ENCODE peak calls at places on chromosomes 16 and 17, in seven cellular contexts. F is H9, N is IMR-90, V is neuronal stem cell, D is mesenchymal stem cell, X is mesendoderm, P is H1. G is an unnamed sample.

GRCh38 chr17:15364615-15365014 is 23.2 kb upstream of the TEKT3 start:
- DNase-seq in F (no peak), X (no peak), D (no peak), V (no peak), N (no peak), P (no peak), G (peak; percentile 36)

GRCh38 chr16:84303516-84303915 is 8.8 kb downstream of the WFDC1 start:
- DNase-seq in X (no peak), N (no peak), D (no peak), P (no peak), F (no peak), V (no peak), G (no peak)

GRCh38 chr16:52492789-52493357 is 54.1 kb downstream of the TOX3 start:
- DNase-seq in V (no peak), D (no peak), P (no peak), X (no peak), F (no peak), N (no peak), G (no peak)

GRCh38 chr17:39229274-39229913 is 3.6 kb upstream of the STAC2 start:
- DNase-seq in D (peak; percentile 46), X (no peak), P (no peak), F (no peak), V (no peak), N (peak; percentile 37), G (no peak)

GRCh38 chr16:58290861-58291260 is 4.0 kb downstream of the PRSS54 start:
- DNase-seq in P (no peak), D (no peak), X (no peak), N (no peak), V (no peak), F (no peak), G (no peak)

GRCh38 chr16:81335669-81336068 is 20.9 kb downstream of the GAN start:
- DNase-seq in V (no peak), N (no peak), F (no peak), X (no peak), D (no peak), P (no peak), G (no peak)

GRCh38 chr16:63363738-63364137 is 1327.5 kb upstream of the CDH8 start:
- DNase-seq in N (no peak), F (no peak), D (no peak), P (no peak), X (no peak), V (no peak), G (no peak)

GRCh38 chr16:85963746-85964370 is 64.9 kb downstream of the IRF8 start:
- DNase-seq in P (no peak), N (no peak), X (no peak), V (no peak), D (peak; percentile 71), F (no peak), G (no peak)

GRCh38 chr17:697682-698081 is 17.0 kb downstream of the VPS53 start:
- DNase-seq in F (no peak), N (no peak), X (no peak), V (no peak), D (no peak), P (no peak), G (peak; percentile 95)

GRCh38 chr17:37493249-37494027 is 3.7 kb downstream of the DUSP14 start:
- DNase-seq in D (peak; percentile 73), X (no peak), V (no peak), P (no peak), F (no peak), N (peak; percentile 94), G (peak; percentile 95)

GRCh38 chr17:72970794-72971512 is 121.5 kb downstream of the SLC39A11 start:
- DNase-seq in N (peak; percentile 13), F (no peak), X (no peak), V (no peak), D (no peak), P (no peak), G (no peak)

GRCh38 chr17:8175795-8176196 is 384 bp downstream of the TMEM107 start:
- DNase-seq in N (no peak), P (no peak), F (no peak), D (no peak), X (no peak), V (peak; percentile 24), G (no peak)

GRCh38 chr16:28495795-28496749 is 1.6 kb downstream of the APOBR start:
- DNase-seq in P (no peak), N (no peak), V (no peak), F (no peak), D (no peak), X (no peak), G (peak; percentile 83)

GRCh38 chr17:49454050-49454449 is 39.4 kb upstream of the PHB1 start:
- DNase-seq in X (peak; percentile 59), N (peak; percentile 29), P (no peak), D (no peak), V (peak; percentile 44), F (no peak), G (no peak)

GRCh38 chr16:11140466-11140865 is 115.5 kb downstream of the SOCS1 start:
- DNase-seq in V (no peak), P (no peak), N (no peak), F (peak; percentile 32), X (no peak), D (no peak), G (no peak)

GRCh38 chr17:11330871-11331270 is 89.9 kb downstream of the SHISA6 start:
- DNase-seq in F (peak; percentile 87), V (peak; percentile 14), X (peak; percentile 86), P (peak; percentile 44), N (peak; percentile 1), D (no peak), G (no peak)

GRCh38 chr16:28984619-28985135 is at the start of gene LAT:
- DNase-seq in P (no peak), V (no peak), D (no peak), F (no peak), X (no peak), N (no peak), G (no peak)

GRCh38 chr16:48537275-48537674 is 72.7 kb downstream of the N4BP1 start:
- DNase-seq in X (no peak), P (no peak), V (no peak), F (no peak), D (no peak), N (no peak), G (peak; percentile 35)

GRCh38 chr16:48535369-48535787 is 74.6 kb downstream of the N4BP1 start:
- DNase-seq in P (no peak), D (no peak), F (no peak), V (no peak), X (no peak), N (no peak), G (no peak)

GRCh38 chr16:48536600-48537200 is 73.3 kb downstream of the N4BP1 start:
- DNase-seq in X (no peak), V (no peak), P (no peak), D (no peak), N (no peak), F (no peak), G (no peak)

GRCh38 chr16:48534601-48535340 is 75.2 kb downstream of the N4BP1 start:
- DNase-seq in F (peak; percentile 30), V (no peak), P (no peak), D (no peak), N (no peak), X (no peak), G (no peak)

GRCh38 chr16:48535831-48536599 is 74.0 kb downstream of the N4BP1 start:
- DNase-seq in X (no peak), P (no peak), F (no peak), D (peak; percentile 73), V (peak; percentile 5), N (peak; percentile 31), G (no peak)
- H3K4me2 ChIP-seq in X (no peak overlapping the region), P (no peak overlapping the region), F (no peak overlapping the region), D (no peak overlapping the region), V (no peak overlapping the region), N (no peak overlapping the region), G (no peak overlapping the region)

GRCh38 chr17:27810211-27810901 is 10.0 kb upstream of the NOS2 start:
- DNase-seq in V (no peak), F (peak; percentile 54), D (no peak), P (no peak), N (no peak), X (no peak), G (peak; percentile 31)
- H3K23ac ChIP-seq in V (no peak overlapping the region), F (no peak overlapping the region), D (no peak overlapping the region), P (no peak overlapping the region), N (no peak overlapping the region), X (no peak overlapping the region), G (no peak overlapping the region)

DNA sequence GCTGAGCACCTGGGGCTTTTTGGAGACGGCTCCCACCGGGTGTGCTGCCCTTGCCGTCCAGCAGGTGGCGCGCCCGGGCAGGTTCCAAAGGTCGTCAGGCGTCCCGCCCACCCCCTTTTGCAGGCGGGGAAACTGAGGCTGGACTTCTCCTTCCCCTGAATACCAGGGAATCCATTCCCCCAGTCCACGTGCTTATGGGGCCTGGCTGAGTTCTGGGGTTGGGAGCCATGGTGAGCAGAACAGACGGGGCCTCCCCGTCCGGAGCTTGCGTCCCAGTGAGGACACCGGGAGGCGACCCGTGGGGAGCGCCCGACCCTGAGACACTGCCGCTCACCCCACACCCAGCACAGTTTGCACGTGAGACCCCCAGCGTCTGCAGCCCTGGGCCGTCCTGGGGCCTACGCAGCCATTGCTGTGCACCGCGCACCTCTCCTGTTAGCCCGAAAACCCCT is 51.8 kb upstream of the JPH3 start:
- DNase-seq in N (no peak), F (peak; percentile 69), D (no peak), V (peak; percentile 33), P (no peak), X (peak; percentile 43), G (no peak)
- H3K4me2 ChIP-seq in N (no peak overlapping the region), F (no peak overlapping the region), D (no peak overlapping the region), V (no peak overlapping the region), P (no peak overlapping the region), X (no peak overlapping the region), G (no peak overlapping the region)

DNA sequence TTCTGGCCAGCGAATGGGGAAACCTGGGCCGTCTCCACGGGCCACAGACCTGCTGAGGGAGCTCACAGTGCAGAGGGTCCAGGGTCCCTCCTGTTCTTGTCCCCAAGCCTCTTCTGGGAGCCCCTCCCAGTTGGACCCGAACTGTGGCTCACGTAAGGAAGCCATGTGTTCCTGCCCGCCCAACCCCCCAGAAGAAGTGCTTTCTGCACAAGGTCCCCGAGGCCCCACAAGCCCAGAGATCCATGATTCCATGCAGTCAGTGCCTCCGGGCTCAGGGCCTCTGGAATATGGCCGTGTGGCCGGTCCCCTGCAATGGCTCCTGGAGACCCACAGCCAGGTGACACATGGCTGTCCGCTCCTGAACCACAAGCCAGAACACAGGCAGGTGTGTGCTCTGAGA is 272.4 kb downstream of the C16orf95 start:
- DNase-seq in V (no peak), X (no peak), D (no peak), F (no peak), P (no peak), N (no peak), G (no peak)
- H3K23ac ChIP-seq in V (no peak overlapping the region), X (no peak overlapping the region), D (no peak overlapping the region), F (no peak overlapping the region), P (no peak overlapping the region), N (no peak overlapping the region), G (no peak overlapping the region)

GRCh38 chr16:1117926-1118325 is 21.9 kb upstream of the C1QTNF8 start:
- DNase-seq in N (no peak), D (no peak), F (no peak), X (no peak), V (no peak), P (no peak), G (no peak)
- H3K4me2 ChIP-seq in N (no peak overlapping the region), D (no peak overlapping the region), F (no peak overlapping the region), X (no peak overlapping the region), V (no peak overlapping the region), P (no peak overlapping the region), G (no peak overlapping the region)